ENCODE peak calls at places on chromosome 5, in nine cellular contexts. N, Q, M, Y, R, T, F, H and L are unnamed samples.
A peak's percentile ranks its signal among the peaks of the same experiment; 100 is the strongest.

GRCh38 chr5:2113348-2114131 is 230.8 kb upstream of the IRX4 start:
- DNase-seq in T (no peak), H (no peak), F (no peak), R (no peak), Q (no peak), M (no peak), Y (no peak), N (no peak), L (no peak)

GRCh38 chr5:77076961-77077820 is 9.9 kb downstream of the ZBED3 start:
- DNase-seq in Q (peak; percentile 71), N (peak; percentile 60), Y (peak; percentile 58), T (peak; percentile 76), R (peak; percentile 59), H (peak; percentile 49), M (no peak), F (peak; percentile 79), L (peak; percentile 19)

GRCh38 chr5:150999704-151000452 is 20.5 kb upstream of the GPX3 start:
- DNase-seq in H (no peak), T (no peak), N (peak; percentile 34), Q (no peak), M (no peak), R (no peak), F (peak; percentile 82), Y (no peak), L (no peak)

GRCh38 chr5:68884893-68885292 is 208.9 kb upstream of the SLC30A5 start:
- DNase-seq in N (peak; percentile 17), Q (peak; percentile 38), T (no peak), F (no peak), H (no peak), M (no peak), Y (no peak), R (no peak), L (no peak)

GRCh38 chr5:88876714-88877113 is 6.3 kb downstream of the MEF2C start:
- DNase-seq in F (no peak), N (no peak), Y (no peak), R (no peak), Q (no peak), M (no peak), H (no peak), T (no peak), L (no peak)

GRCh38 chr5:32072054-32072453 is 102.1 kb downstream of the GOLPH3 start:
- DNase-seq in F (no peak), T (no peak), M (no peak), Y (no peak), Q (no peak), R (no peak), N (no peak), H (no peak), L (no peak)

GRCh38 chr5:75142566-75143136 is 90.3 kb upstream of the GCNT4 start:
- DNase-seq in N (no peak), F (no peak), T (no peak), H (no peak), Q (no peak), Y (no peak), M (no peak), R (no peak), L (no peak)

GRCh38 chr5:134101686-134102439 is 12.6 kb upstream of the TCF7 start:
- DNase-seq in N (peak; percentile 33), H (no peak), T (no peak), M (no peak), Y (peak; percentile 65), F (peak; percentile 67), Q (peak; percentile 28), R (peak; percentile 72), L (peak; percentile 75)

GRCh38 chr5:142871880-142872200 is 101.7 kb downstream of the ARHGAP26 start:
- DNase-seq in Q (no peak), T (no peak), M (no peak), F (no peak), R (no peak), Y (no peak), H (no peak), N (peak; percentile 57), L (no peak)

GRCh38 chr5:136374003-136374402 is 8.7 kb upstream of the TRPC7 start:
- DNase-seq in T (no peak), M (peak; percentile 69), H (no peak), Y (no peak), N (peak; percentile 18), F (no peak), Q (peak; percentile 81), R (no peak), L (no peak)

GRCh38 chr5:72817639-72818266 is 1.3 kb downstream of the TNPO1 start:
- DNase-seq in T (no peak), M (no peak), Y (no peak), N (peak; percentile 26), R (no peak), Q (peak; percentile 10), F (no peak), H (no peak), L (no peak)